ENCODE peak calls at places on chromosome 15, in five cellular contexts. One of them, this sample, is unnamed.

GRCh38 chr15:28945626-28946215 is 59.9 kb downstream of the APBA2 start:
- DNase-seq in astrocyte of the spinal cord: no peak
- DNase-seq in esophagus muscularis mucosa: no peak
- DNase-seq in bronchial epithelial cell: no peak
- DNase-seq in NB4: no peak
- DNase-seq in this sample: no peak

GRCh38 chr15:101439285-101439919 is 50.1 kb downstream of the PCSK6 start:
- DNase-seq in bronchial epithelial cell: no peak
- DNase-seq in astrocyte of the spinal cord: no peak
- DNase-seq in NB4: no peak
- DNase-seq in esophagus muscularis mucosa: no peak
- DNase-seq in this sample: no peak

GRCh38 chr15:33292718-33293307 is 18.0 kb upstream of the RYR3 start:
- DNase-seq in esophagus muscularis mucosa: peak; percentile 82
- DNase-seq in astrocyte of the spinal cord: peak; percentile 60
- DNase-seq in bronchial epithelial cell: peak; percentile 62
- DNase-seq in NB4: peak; percentile 60
- DNase-seq in this sample: peak; percentile 79

GRCh38 chr15:70494861-70495571 is 268.3 kb downstream of the UACA start:
- DNase-seq in esophagus muscularis mucosa: no peak
- DNase-seq in bronchial epithelial cell: peak; percentile 98
- DNase-seq in NB4: no peak
- DNase-seq in astrocyte of the spinal cord: peak; percentile 89
- DNase-seq in this sample: peak; percentile 96

GRCh38 chr15:85692873-85693272 is 101.9 kb downstream of the KLHL25 start:
- DNase-seq in bronchial epithelial cell: no peak
- DNase-seq in NB4: no peak
- DNase-seq in astrocyte of the spinal cord: no peak
- DNase-seq in esophagus muscularis mucosa: no peak
- DNase-seq in this sample: no peak

GRCh38 chr15:70672081-70672480 is 91.3 kb downstream of the UACA start:
- DNase-seq in bronchial epithelial cell: no peak
- DNase-seq in NB4: peak; percentile 72
- DNase-seq in esophagus muscularis mucosa: no peak
- DNase-seq in astrocyte of the spinal cord: peak; percentile 26
- DNase-seq in this sample: no peak

GRCh38 chr15:73005450-73005849 is 46.8 kb upstream of the NEO1 start:
- DNase-seq in astrocyte of the spinal cord: no peak
- DNase-seq in esophagus muscularis mucosa: no peak
- DNase-seq in NB4: no peak
- DNase-seq in bronchial epithelial cell: no peak
- DNase-seq in this sample: no peak

GRCh38 chr15:75565062-75565970 is 13.8 kb downstream of the PTPN9 start:
- DNase-seq in esophagus muscularis mucosa: no peak
- DNase-seq in bronchial epithelial cell: no peak
- DNase-seq in astrocyte of the spinal cord: peak; percentile 29
- DNase-seq in NB4: no peak
- DNase-seq in this sample: no peak

GRCh38 chr15:63203451-63204090 is 14.2 kb downstream of the RAB8B start:
- DNase-seq in NB4: peak; percentile 83
- DNase-seq in bronchial epithelial cell: peak; percentile 19
- DNase-seq in astrocyte of the spinal cord: peak; percentile 51
- DNase-seq in esophagus muscularis mucosa: no peak
- DNase-seq in this sample: no peak
- TF ChIP-seq CTCF in NB4: no peak
- TF ChIP-seq CTCF in bronchial epithelial cell: no peak
- TF ChIP-seq CTCF in astrocyte of the spinal cord: no peak
- TF ChIP-seq CTCF in esophagus muscularis mucosa: no peak
- TF ChIP-seq CTCF in this sample: no peak

GRCh38 chr15:68277605-68278344 is at the start of gene FEM1B:
- DNase-seq in esophagus muscularis mucosa: peak; percentile 98
- DNase-seq in bronchial epithelial cell: peak; percentile 74
- DNase-seq in NB4: peak; percentile 94
- DNase-seq in astrocyte of the spinal cord: peak; percentile 96
- DNase-seq in this sample: peak; percentile 92
- TF ChIP-seq CTCF in esophagus muscularis mucosa: no peak
- TF ChIP-seq CTCF in bronchial epithelial cell: no peak
- TF ChIP-seq CTCF in NB4: no peak
- TF ChIP-seq CTCF in astrocyte of the spinal cord: no peak
- TF ChIP-seq CTCF in this sample: no peak

GRCh38 chr15:43218908-43219706 is 1.7 kb downstream of the EPB42 start:
- DNase-seq in bronchial epithelial cell: peak; percentile 88
- DNase-seq in esophagus muscularis mucosa: no peak
- DNase-seq in astrocyte of the spinal cord: peak; percentile 13
- DNase-seq in NB4: peak; percentile 59
- DNase-seq in this sample: peak; percentile 88
- TF ChIP-seq CTCF in bronchial epithelial cell: peak; percentile 58
- TF ChIP-seq CTCF in esophagus muscularis mucosa: peak; percentile 5
- TF ChIP-seq CTCF in astrocyte of the spinal cord: peak; percentile 27
- TF ChIP-seq CTCF in NB4: peak; percentile 25
- TF ChIP-seq CTCF in this sample: peak; percentile 35

DNA sequence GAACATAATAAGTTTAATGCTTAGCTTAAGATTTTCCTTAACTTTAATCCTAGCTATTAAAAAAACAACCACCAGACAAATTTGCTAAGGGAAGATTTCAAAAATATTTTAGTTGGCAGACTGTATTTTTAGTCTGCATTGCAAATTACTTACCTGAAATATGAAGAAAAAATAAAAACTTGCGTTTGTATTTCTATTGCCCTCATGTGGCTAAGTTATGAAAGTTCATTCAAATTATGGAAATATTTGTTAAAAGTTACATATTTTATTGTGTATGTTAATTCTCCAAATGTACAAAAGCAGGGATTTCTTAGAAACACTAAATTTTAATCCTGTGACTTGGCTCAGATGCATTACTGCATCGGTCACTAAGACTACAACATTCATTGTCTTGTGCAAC is 15.0 kb downstream of the GTF2A2 start:
- DNase-seq in esophagus muscularis mucosa: no peak
- DNase-seq in bronchial epithelial cell: no peak
- DNase-seq in NB4: no peak
- DNase-seq in astrocyte of the spinal cord: no peak
- DNase-seq in this sample: no peak
- TF ChIP-seq CTCF in esophagus muscularis mucosa: no peak
- TF ChIP-seq CTCF in bronchial epithelial cell: no peak
- TF ChIP-seq CTCF in NB4: no peak
- TF ChIP-seq CTCF in astrocyte of the spinal cord: peak; percentile 5
- TF ChIP-seq CTCF in this sample: no peak

DNA sequence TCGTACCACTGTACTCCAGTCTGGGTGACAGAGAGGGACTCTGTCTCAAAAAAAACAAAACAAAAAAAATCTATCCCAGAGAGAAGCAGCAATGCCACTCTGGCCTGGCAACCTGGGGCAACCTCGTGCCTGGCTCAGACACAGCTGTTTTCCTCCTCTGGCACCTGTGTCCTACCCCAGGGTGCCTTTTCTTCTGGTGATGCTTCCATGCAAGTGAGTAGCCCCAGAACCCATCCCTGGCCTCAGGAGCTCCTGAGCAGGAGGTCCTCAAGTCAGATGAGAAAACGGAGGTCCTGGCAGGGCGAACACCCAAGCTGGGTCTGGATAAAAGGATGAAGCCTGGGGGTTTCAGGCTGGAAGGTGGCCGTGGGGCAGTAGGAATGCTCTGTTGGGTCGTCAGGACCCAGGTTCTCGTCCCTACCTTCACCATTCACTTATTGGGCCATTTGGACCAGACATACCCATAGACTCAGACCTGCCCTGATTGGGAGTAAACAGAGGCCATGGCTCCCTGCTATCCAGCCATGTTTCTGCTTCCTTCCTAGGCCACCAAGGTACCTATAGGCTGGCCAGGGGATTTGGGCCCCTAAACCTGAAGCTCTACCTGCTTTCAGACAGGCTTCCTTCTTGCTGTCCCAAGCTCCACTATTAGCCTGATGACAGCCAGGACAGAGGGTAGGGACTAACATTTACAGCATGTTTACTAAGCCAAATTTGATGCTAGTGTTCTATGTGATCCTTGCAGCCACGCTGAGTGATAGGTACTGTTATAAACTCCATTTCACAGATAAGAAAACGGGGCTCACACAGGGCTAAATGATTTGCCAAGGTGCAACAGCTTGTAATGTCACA is 102.2 kb downstream of the DAPK2 start:
- DNase-seq in bronchial epithelial cell: no peak
- DNase-seq in NB4: no peak
- DNase-seq in esophagus muscularis mucosa: peak; percentile 68
- DNase-seq in astrocyte of the spinal cord: no peak
- DNase-seq in this sample: no peak
- TF ChIP-seq CTCF in bronchial epithelial cell: no peak
- TF ChIP-seq CTCF in NB4: no peak
- TF ChIP-seq CTCF in esophagus muscularis mucosa: no peak
- TF ChIP-seq CTCF in astrocyte of the spinal cord: no peak
- TF ChIP-seq CTCF in this sample: no peak

DNA sequence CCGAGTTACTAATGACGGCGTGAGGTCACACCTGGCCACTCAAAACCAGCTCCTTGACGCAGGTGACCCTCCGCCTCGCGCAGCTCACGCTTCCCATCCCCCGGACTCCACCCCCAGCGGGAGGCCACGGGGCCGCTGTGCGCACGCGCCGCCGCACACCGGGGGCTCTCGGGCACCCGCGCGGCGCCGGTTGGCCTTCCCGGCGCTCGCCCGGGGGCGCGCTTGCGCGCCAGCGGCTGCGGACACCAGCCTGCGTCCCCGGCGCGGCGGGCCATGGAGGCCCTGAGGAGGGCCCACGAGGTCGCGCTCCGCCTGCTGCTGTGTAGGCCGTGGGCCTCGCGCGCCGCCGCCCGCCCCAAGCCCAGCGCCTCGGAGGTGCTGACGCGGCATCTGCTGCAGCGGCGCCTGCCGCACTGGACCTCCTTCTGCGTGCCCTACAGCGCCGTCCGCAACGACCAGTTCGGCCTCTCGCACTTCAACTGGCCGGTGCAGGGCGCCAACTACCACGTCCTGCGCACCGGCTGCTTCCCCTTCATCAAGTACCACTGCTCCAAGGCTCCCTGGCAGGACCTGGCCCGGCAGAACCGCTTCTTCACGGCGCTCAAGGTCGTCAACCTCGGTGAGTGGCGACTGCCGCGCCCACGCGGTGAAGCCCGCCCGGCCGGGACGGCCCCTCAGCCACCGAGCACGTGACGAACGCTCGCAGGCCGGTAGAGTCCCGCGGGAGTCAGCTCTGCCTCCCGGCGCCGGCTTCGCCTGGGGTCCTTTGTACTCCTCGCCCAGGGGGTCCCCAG is at the start of gene C15orf61:
- DNase-seq in NB4: peak; percentile 89
- DNase-seq in esophagus muscularis mucosa: peak; percentile 93
- DNase-seq in bronchial epithelial cell: peak; percentile 77
- DNase-seq in astrocyte of the spinal cord: peak; percentile 72
- DNase-seq in this sample: peak; percentile 90
- TF ChIP-seq CTCF in NB4: no peak
- TF ChIP-seq CTCF in esophagus muscularis mucosa: no peak
- TF ChIP-seq CTCF in bronchial epithelial cell: peak; percentile 2
- TF ChIP-seq CTCF in astrocyte of the spinal cord: no peak
- TF ChIP-seq CTCF in this sample: no peak

GRCh38 chr15:40937762-40938529 is 8.8 kb downstream of the DLL4 start:
- DNase-seq in esophagus muscularis mucosa: no peak
- DNase-seq in astrocyte of the spinal cord: no peak
- DNase-seq in NB4: no peak
- DNase-seq in bronchial epithelial cell: peak; percentile 47
- DNase-seq in this sample: peak; percentile 76
- TF ChIP-seq CTCF in esophagus muscularis mucosa: no peak
- TF ChIP-seq CTCF in astrocyte of the spinal cord: peak; percentile 43
- TF ChIP-seq CTCF in NB4: no peak
- TF ChIP-seq CTCF in bronchial epithelial cell: peak; percentile 66
- TF ChIP-seq CTCF in this sample: peak; percentile 54

GRCh38 chr15:49875392-49875791 is 243.6 kb downstream of the ATP8B4 start:
- DNase-seq in bronchial epithelial cell: no peak
- DNase-seq in esophagus muscularis mucosa: no peak
- DNase-seq in NB4: no peak
- DNase-seq in astrocyte of the spinal cord: no peak
- DNase-seq in this sample: peak; percentile 28

GRCh38 chr15:49877117-49877860 is 241.7 kb downstream of the ATP8B4 start:
- DNase-seq in esophagus muscularis mucosa: peak; percentile 47
- DNase-seq in NB4: no peak
- DNase-seq in bronchial epithelial cell: no peak
- DNase-seq in astrocyte of the spinal cord: no peak
- DNase-seq in this sample: no peak

GRCh38 chr15:49877871-49878511 is 241.0 kb downstream of the ATP8B4 start:
- DNase-seq in bronchial epithelial cell: no peak
- DNase-seq in astrocyte of the spinal cord: no peak
- DNase-seq in NB4: no peak
- DNase-seq in esophagus muscularis mucosa: peak; percentile 91
- DNase-seq in this sample: no peak

GRCh38 chr15:49881433-49881832 is 237.6 kb downstream of the ATP8B4 start:
- DNase-seq in esophagus muscularis mucosa: no peak
- DNase-seq in bronchial epithelial cell: peak; percentile 30
- DNase-seq in astrocyte of the spinal cord: no peak
- DNase-seq in NB4: no peak
- DNase-seq in this sample: no peak

DNA sequence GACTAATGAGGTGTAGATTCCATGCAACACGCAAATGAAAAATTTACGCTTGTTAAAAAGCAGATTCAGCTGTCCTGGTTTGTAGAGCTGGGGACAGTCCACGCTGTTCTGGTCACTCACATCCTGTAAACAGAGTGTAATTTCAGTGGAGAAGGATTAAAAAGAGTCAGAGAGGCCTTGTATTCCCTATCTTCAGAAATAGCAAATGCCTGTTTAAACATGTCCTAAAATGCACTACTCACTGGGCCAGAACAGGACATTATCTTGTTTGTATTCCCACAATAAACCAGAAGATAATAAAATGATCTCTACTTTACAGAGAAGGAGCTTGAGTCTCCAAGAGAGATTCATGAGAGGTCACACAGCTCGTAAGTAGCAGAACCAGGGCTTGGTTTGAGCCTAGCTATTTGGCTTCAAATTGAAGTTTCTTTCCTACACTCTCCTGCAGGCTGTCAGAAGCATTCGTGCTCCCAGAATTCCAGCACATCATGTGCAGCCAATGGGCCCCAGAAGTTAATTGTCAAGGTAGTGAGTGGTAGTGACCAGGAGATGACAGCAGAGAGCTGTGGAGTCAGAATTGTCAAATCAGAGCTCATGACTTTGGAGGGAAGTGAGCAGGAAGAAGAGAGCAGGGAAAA is 242.5 kb downstream of the ATP8B4 start:
- DNase-seq in bronchial epithelial cell: peak; percentile 33
- DNase-seq in astrocyte of the spinal cord: no peak
- DNase-seq in esophagus muscularis mucosa: peak; percentile 45
- DNase-seq in NB4: no peak
- DNase-seq in this sample: no peak
- TF ChIP-seq CTCF in bronchial epithelial cell: peak; percentile 40
- TF ChIP-seq CTCF in astrocyte of the spinal cord: no peak
- TF ChIP-seq CTCF in esophagus muscularis mucosa: no peak
- TF ChIP-seq CTCF in NB4: peak; percentile 31
- TF ChIP-seq CTCF in this sample: peak; percentile 17

DNA sequence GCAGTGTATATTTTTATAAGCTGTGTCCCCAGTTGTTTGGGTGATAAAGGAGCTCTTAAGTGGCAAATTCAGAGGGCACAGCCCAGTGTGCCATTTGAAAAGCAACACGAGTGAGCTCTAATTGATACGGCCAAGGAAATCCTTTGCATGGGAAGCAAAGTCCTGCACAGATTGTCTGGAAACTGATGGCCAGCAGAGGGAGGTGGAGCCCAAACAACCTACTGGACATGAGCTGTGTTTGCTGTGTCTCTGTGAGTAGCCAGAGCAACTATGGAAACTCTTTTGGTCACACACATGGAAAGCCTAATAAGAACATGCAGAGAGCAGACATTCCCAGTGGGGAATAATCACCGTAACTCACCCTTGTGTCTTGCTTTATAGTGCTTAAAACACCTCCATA is 24.4 kb downstream of the ONECUT1 start:
- DNase-seq in bronchial epithelial cell: no peak
- DNase-seq in NB4: no peak
- DNase-seq in astrocyte of the spinal cord: peak; percentile 12
- DNase-seq in esophagus muscularis mucosa: no peak
- DNase-seq in this sample: no peak
- TF ChIP-seq CTCF in bronchial epithelial cell: peak; percentile 19
- TF ChIP-seq CTCF in NB4: peak; percentile 9
- TF ChIP-seq CTCF in astrocyte of the spinal cord: peak; percentile 43
- TF ChIP-seq CTCF in esophagus muscularis mucosa: no peak
- TF ChIP-seq CTCF in this sample: no peak